ENCODE peak calls at places on chromosomes 7 and 10, in ten cellular contexts. S is CD8-positive, alpha-beta memory T cell; O is AG04450; N is cardiac muscle cell; V is effector memory CD4-positive, alpha-beta T cell; I is A549; Y is Peyer's patch; P is stomach; D is sigmoid colon; C is ovary. G is an unnamed sample. For H3K9me3, the result is how much of the 10 kb centered on the place peaks cover.

GRCh38 chr7:112157072-112157471 is 49.1 kb downstream of the DOCK4 start:
- DNase-seq in C (no peak), N (peak), S (no peak), D (no peak), O (no peak), V (no peak), I (no peak), P (no peak), Y (no peak), G (no peak)

GRCh38 chr7:130392456-130392860 is 12.2 kb downstream of the CPA1 start:
- DNase-seq in S (no peak), D (no peak), I (no peak), P (no peak), C (peak), O (no peak), Y (no peak), N (peak), V (no peak), G (no peak)

GRCh38 chr7:112789453-112789823 is 755 bp downstream of the TMEM168 start:
- DNase-seq in O (no peak), C (no peak), I (no peak), S (no peak), V (no peak), P (no peak), D (no peak), Y (no peak), N (no peak), G (no peak)

GRCh38 chr10:3090914-3091313 is 23.6 kb downstream of the PFKP start:
- DNase-seq in D (no peak), C (no peak), S (no peak), N (peak), O (no peak), P (peak), I (peak), Y (no peak), V (no peak), G (peak)

GRCh38 chr7:2273866-2274265 is 31.8 kb downstream of the NUDT1 start:
- DNase-seq in C (no peak), O (no peak), S (no peak), P (no peak), D (no peak), N (no peak), V (no peak), Y (no peak), I (no peak), G (no peak)

GRCh38 chr10:59448616-59449015 is 86.3 kb upstream of the FAM13C start:
- DNase-seq in I (no peak), S (no peak), C (no peak), V (no peak), P (no peak), Y (no peak), D (no peak), O (no peak), N (no peak), G (no peak)

GRCh38 chr7:138904122-138904435 is 77.1 kb downstream of the KIAA1549 start:
- DNase-seq in V (no peak), Y (no peak), D (no peak), C (no peak), I (no peak), P (no peak), N (no peak), S (no peak), O (no peak), G (no peak)

GRCh38 chr7:410395-410910 is 109.2 kb downstream of the PDGFA start:
- DNase-seq in C (no peak), O (no peak), V (no peak), Y (peak), N (no peak), I (no peak), P (no peak), D (peak), S (no peak), G (no peak)

GRCh38 chr10:14371616-14372015 is 40.9 kb upstream of the FRMD4A start:
- DNase-seq in N (no peak), Y (no peak), O (no peak), I (no peak), S (no peak), V (no peak), C (no peak), D (no peak), P (no peak), G (no peak)

GRCh38 chr10:45155784-45156183 is 155.1 kb downstream of the ZNF22 start:
- DNase-seq in D (no peak), O (no peak), Y (no peak), P (no peak), S (no peak), N (no peak), C (no peak), I (peak), V (no peak), G (no peak)

GRCh38 chr7:69873512-69873911 is 275.2 kb downstream of the AUTS2 start:
- DNase-seq in I (no peak), V (no peak), C (no peak), N (no peak), D (no peak), S (no peak), O (no peak), P (no peak), Y (no peak), G (no peak)

GRCh38 chr7:99126921-99127553 is 16.9 kb downstream of the SMURF1 start:
- DNase-seq in N (no peak), P (peak), O (no peak), S (no peak), Y (no peak), I (no peak), C (no peak), V (no peak), D (no peak), G (peak)

GRCh38 chr10:34758447-34758996 is 56.6 kb downstream of the PARD3 start:
- DNase-seq in D (no peak), Y (no peak), V (no peak), O (peak), S (no peak), I (peak), N (peak), P (no peak), C (no peak), G (no peak)

GRCh38 chr10:78028438-78029293 is 649 bp downstream of the POLR3A start:
- DNase-seq in S (peak), I (no peak), P (no peak), D (peak), N (peak), C (no peak), Y (peak), V (peak), O (no peak), G (no peak)

GRCh38 chr10:99276848-99277486 is 41.3 kb upstream of the HPSE2 start:
- DNase-seq in D (no peak), V (no peak), I (peak), P (no peak), N (peak), S (no peak), Y (no peak), C (no peak), O (no peak), G (no peak)

GRCh38 chr10:4519691-4520402 is 306.2 kb upstream of the AKR1E2 start:
- DNase-seq in N (peak), V (no peak), P (no peak), S (no peak), I (no peak), Y (no peak), C (no peak), O (no peak), D (no peak), G (no peak)

GRCh38 chr10:17474595-17474994 is 20.2 kb upstream of the ST8SIA6 start:
- DNase-seq in N (peak), O (no peak), P (no peak), Y (no peak), I (no peak), C (no peak), V (no peak), D (no peak), S (no peak), G (no peak)

GRCh38 chr10:46216836-46217748 is 69.7 kb upstream of the ANTXRL start:
- DNase-seq in D (peak), N (peak), Y (no peak), P (no peak), C (no peak), S (no peak), V (no peak), I (no peak), O (no peak), G (peak)

GRCh38 chr7:73521636-73522080 is 435 bp downstream of the BAZ1B start:
- DNase-seq in I (peak), S (no peak), C (no peak), P (peak), D (no peak), O (no peak), V (no peak), N (no peak), Y (no peak), G (peak)

GRCh38 chr7:665251-665650 is 61.2 kb upstream of the DNAAF5 start:
- DNase-seq in Y (no peak), I (no peak), N (peak), D (peak), S (no peak), V (no peak), O (peak), P (no peak), C (peak), G (no peak)

GRCh38 chr10:61786728-61787127 is 114.8 kb upstream of the ARID5B start:
- DNase-seq in I (peak), P (no peak), D (no peak), V (no peak), O (no peak), S (no peak), C (peak), N (peak), Y (no peak), G (no peak)

GRCh38 chr7:36527549-36527913 is 137.9 kb downstream of the ANLN start:
- DNase-seq in S (no peak), P (no peak), D (no peak), N (no peak), Y (no peak), I (no peak), O (no peak), C (no peak), V (no peak), G (no peak)

GRCh38 chr7:157840174-157840912 is 503.5 kb downstream of the DNAJB6 start:
- DNase-seq in I (no peak), V (no peak), P (no peak), C (no peak), S (no peak), N (no peak), O (no peak), D (no peak), Y (peak), G (peak)

GRCh38 chr7:157840913-157841756 is 504.3 kb downstream of the DNAJB6 start:
- DNase-seq in Y (peak), P (no peak), N (no peak), C (no peak), D (no peak), I (no peak), S (no peak), O (no peak), V (no peak), G (peak)

GRCh38 chr7:157839672-157840167 is 502.9 kb downstream of the DNAJB6 start:
- DNase-seq in N (no peak), I (no peak), D (no peak), Y (no peak), V (no peak), P (no peak), C (no peak), S (no peak), O (no peak), G (peak)

GRCh38 chr7:157843336-157844140 is 506.7 kb downstream of the DNAJB6 start:
- DNase-seq in C (no peak), I (no peak), Y (no peak), S (no peak), N (no peak), P (no peak), V (no peak), D (no peak), O (no peak), G (peak)

DNA sequence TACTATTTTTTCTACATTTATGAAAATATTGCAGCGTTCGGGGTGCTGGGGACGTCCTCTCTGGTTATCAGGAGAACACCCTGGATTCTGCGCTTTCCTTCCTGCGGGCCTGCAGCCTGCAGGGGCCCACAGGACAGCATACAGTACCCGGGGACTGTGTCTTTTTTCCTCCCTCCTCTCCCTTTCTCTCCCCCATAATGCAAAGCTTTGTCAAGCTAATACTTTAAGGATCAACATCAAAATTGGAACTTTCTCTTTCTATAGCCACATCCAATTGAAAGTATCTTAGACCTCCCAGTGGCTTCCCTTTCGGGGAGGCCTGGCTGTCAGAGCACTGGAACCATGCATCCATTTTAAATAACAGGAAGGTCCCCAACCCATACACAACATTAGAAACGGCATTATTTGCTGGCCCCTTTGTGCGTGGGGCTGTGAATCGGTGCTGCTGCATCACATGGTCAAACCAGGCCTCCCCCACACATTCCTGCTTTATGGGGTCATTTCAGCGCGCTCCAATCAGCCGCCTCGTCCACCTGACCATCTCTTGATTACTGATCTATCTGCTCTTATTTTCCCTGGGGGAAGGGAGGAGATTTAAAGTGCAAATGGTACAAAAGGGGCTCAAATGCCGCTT is 505.1 kb downstream of the DNAJB6 start:
- DNase-seq in Y (no peak), S (no peak), C (no peak), D (no peak), O (no peak), P (no peak), N (no peak), V (no peak), I (no peak), G (peak)
- H3K9me3 ChIP-seq in Y (under half), S (under half), C (under half), D (under half), O (half or more), P (under half), N (under half), V (under half), I (under half), G (under half)

GRCh38 chr7:47576031-47576908 is 5.6 kb downstream of the TNS3 start:
- DNase-seq in S (no peak), Y (peak), P (peak), I (peak), N (peak), O (no peak), D (peak), C (peak), V (no peak), G (no peak)

GRCh38 chr7:47574473-47575328 is 7.2 kb downstream of the TNS3 start:
- DNase-seq in V (no peak), C (no peak), I (no peak), Y (no peak), S (no peak), N (no peak), O (no peak), D (no peak), P (peak), G (no peak)

GRCh38 chr7:47572939-47573757 is 8.8 kb downstream of the TNS3 start:
- DNase-seq in O (no peak), I (no peak), P (peak), Y (no peak), S (no peak), V (no peak), D (no peak), N (no peak), C (no peak), G (no peak)

GRCh38 chr7:47572101-47572460 is 9.8 kb downstream of the TNS3 start:
- DNase-seq in I (no peak), V (no peak), C (no peak), O (no peak), N (no peak), D (no peak), P (no peak), S (no peak), Y (no peak), G (no peak)

DNA sequence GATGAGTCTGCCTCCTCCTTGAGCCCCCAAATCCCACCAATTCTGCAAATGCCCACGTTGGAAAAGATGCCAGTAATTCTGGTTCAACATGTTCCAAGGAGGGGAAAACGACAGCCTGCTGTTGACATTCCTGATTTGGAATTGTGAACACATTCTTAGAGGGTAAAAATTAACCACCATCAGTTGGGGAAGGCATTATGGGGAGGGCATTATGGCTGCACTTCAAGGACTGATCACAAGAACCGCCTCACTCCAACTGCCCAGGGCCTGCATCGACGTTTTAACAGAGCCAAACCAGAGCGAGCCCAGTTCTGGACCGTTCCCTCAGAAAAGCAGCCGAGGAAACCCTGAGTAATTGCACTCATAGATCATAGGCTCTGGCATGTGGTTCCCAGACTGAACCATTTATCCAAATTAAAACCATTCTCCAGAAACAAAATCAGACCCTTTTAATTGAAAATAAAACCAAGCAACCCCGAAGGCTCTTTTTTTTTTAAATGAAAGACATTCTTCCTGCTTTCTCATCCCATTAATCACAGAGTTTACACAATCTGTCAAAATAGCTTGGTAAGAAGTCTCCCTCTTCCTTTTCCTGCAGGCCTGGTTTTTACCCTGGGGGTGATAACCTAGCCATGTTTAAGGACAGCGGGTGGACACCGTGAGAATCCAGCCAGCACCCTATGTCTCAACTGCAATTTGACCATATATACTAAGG is 8.0 kb downstream of the TNS3 start:
- DNase-seq in S (no peak), V (no peak), D (no peak), I (no peak), N (peak), C (peak), O (no peak), P (peak), Y (no peak), G (no peak)
- H3K4me3 ChIP-seq in S (no peak), V (no peak), D (no peak), I (peak), N (no peak), C (no peak), O (peak), P (no peak), Y (no peak), G (no peak)

DNA sequence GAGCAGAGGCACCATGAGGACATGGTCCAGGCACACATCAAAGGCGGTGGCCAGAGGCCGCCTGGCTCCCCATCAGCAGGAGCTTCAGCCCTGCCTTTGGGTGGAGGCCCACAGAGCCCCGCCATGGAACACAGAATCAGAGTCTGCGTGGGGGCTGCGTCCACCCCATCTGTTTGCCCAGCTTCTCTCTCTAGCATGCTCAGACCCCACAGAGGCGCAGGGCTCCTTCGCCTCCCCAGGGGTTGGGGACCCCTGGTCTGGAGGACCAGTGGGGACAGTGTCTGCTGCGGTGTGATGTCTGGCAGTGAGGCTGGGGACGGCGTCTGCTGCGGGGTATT is 321.9 kb downstream of the PTPRN2 start:
- DNase-seq in D (peak), S (no peak), V (no peak), O (no peak), P (no peak), Y (peak), I (no peak), C (no peak), N (no peak), G (peak)
- H3K9me3 ChIP-seq in D (under half), S (under half), V (under half), O (half or more), P (under half), Y (under half), I (under half), C (under half), N (under half), G (under half)

DNA sequence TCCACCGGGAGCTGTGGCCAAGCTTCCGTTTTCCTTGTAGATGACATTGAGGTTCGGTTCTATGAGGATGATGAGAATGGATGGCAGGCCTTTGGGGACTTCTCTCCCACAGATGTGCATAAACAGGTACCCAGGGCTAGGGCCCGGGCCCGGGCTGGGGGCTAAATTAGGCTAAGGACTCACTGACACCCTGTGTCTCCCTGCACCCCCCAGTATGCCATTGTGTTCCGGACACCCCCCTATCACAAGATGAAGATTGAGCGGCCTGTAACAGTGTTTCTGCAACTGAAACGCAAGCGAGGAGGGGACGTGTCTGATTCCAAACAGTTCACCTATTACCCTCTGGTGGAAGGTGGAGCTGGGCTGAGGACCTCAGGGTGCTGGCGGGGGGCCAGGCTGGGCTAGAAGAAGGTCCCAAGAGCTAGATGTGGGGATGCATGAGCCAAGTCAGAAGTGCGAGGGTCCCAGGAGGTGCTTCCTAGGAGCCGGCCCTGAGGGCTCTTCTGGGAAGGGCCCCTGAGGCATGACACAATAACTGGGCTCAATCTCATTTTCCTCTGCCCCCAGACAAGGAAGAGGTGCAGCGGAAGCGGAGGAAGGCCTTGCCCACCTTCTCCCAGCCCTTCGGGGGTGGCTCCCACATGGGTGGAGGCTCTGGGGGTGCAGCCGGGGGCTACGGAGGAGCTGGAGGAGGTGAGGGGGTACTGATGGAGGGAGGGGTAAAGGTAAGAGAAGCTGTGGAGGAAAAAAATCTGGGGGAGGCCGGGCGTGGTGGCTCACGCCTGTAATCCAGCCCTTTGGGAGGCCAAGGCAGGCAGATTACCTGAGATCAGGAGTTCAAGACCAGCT is 2.9 kb downstream of the NFKB2 start:
- DNase-seq in I (no peak), O (no peak), S (no peak), Y (peak), P (no peak), D (no peak), C (no peak), V (no peak), N (no peak), G (peak)
- H3K4me3 ChIP-seq in I (no peak), O (no peak), S (no peak), Y (no peak), P (peak), D (peak), C (no peak), V (no peak), N (peak), G (peak)

GRCh38 chr7:10015687-10016086 is 958.0 kb upstream of the PHF14 start:
- DNase-seq in C (no peak), O (no peak), S (no peak), Y (no peak), V (no peak), N (no peak), I (no peak), P (no peak), D (no peak), G (no peak)
- H3K9me3 ChIP-seq in C (under half), O (under half), S (under half), Y (under half), V (under half), N (under half), I (under half), P (under half), D (under half), G (under half)

DNA sequence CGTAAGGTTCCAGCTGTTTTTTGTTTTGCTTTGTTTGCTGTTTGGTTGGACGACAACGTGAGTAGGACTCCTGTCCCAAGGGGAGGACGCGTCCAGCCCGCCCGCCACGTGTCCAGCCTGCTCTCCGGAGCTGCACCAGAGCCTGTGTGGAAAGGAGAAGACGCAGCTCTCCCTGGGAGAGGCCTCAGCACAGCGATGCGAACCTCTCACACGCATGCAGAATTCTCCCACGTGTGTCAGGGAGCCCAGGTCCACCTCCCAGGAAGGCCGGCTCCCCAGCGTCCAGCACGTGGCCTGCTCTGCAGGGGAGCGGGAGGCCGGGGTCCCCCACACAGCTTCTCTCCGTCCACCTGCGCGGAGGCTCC is 36.4 kb upstream of the DNAJB6 start:
- DNase-seq in C (no peak), I (no peak), P (no peak), D (no peak), V (no peak), N (no peak), S (no peak), O (no peak), Y (no peak), G (no peak)
- H3K4me3 ChIP-seq in C (no peak), I (peak), P (no peak), D (no peak), V (no peak), N (no peak), S (no peak), O (no peak), Y (no peak), G (no peak)